ENCODE peak calls at places on chromosomes 4 and X, in nine cellular contexts. One of them, this sample, is unnamed.
A peak's percentile ranks its signal among the peaks of the same experiment; 100 is the strongest.

GRCh38 chr4:159290321-159291030 is 187.6 kb downstream of the RAPGEF2 start:
- DNase-seq in T-cell: no peak
- DNase-seq in left colon: no peak
- DNase-seq in A172: peak; percentile 25
- DNase-seq in heart right ventricle: no peak
- DNase-seq in Right ventricle myocardium superior: no peak
- DNase-seq in fibroblast of lung: peak; percentile 75
- DNase-seq in effector memory CD8-positive, alpha-beta T cell: no peak
- DNase-seq in LHCN-M2: peak; percentile 31
- DNase-seq in this sample: no peak

GRCh38 chr4:83118869-83119268 is 4.3 kb upstream of the PLAC8 start:
- DNase-seq in T-cell: no peak
- DNase-seq in left colon: no peak
- DNase-seq in A172: no peak
- DNase-seq in heart right ventricle: no peak
- DNase-seq in Right ventricle myocardium superior: no peak
- DNase-seq in fibroblast of lung: no peak
- DNase-seq in effector memory CD8-positive, alpha-beta T cell: no peak
- DNase-seq in LHCN-M2: no peak
- DNase-seq in this sample: no peak

GRCh38 chrX:11470231-11470630 is 177.0 kb downstream of the AMELX start:
- DNase-seq in T-cell: no peak
- DNase-seq in left colon: no peak
- DNase-seq in A172: peak; percentile 48
- DNase-seq in heart right ventricle: no peak
- DNase-seq in Right ventricle myocardium superior: no peak
- DNase-seq in fibroblast of lung: peak; percentile 94
- DNase-seq in effector memory CD8-positive, alpha-beta T cell: no peak
- DNase-seq in LHCN-M2: peak; percentile 61
- DNase-seq in this sample: peak; percentile 29

GRCh38 chrX:44223150-44223549 is 120.3 kb downstream of the EFHC2 start:
- DNase-seq in T-cell: no peak
- DNase-seq in left colon: peak; percentile 25
- DNase-seq in A172: peak; percentile 64
- DNase-seq in heart right ventricle: no peak
- DNase-seq in Right ventricle myocardium superior: no peak
- DNase-seq in fibroblast of lung: peak; percentile 77
- DNase-seq in effector memory CD8-positive, alpha-beta T cell: no peak
- DNase-seq in LHCN-M2: peak; percentile 74
- DNase-seq in this sample: no peak

GRCh38 chrX:97057349-97057909 is 173.7 kb downstream of the RPA4 start:
- DNase-seq in T-cell: no peak
- DNase-seq in left colon: no peak
- DNase-seq in A172: no peak
- DNase-seq in heart right ventricle: no peak
- DNase-seq in Right ventricle myocardium superior: no peak
- DNase-seq in fibroblast of lung: peak; percentile 2
- DNase-seq in effector memory CD8-positive, alpha-beta T cell: no peak
- DNase-seq in LHCN-M2: no peak
- DNase-seq in this sample: peak; percentile 89

GRCh38 chr4:182489607-182490006 is 246.4 kb downstream of the TENM3 start:
- DNase-seq in T-cell: no peak
- DNase-seq in left colon: no peak
- DNase-seq in A172: no peak
- DNase-seq in heart right ventricle: no peak
- DNase-seq in Right ventricle myocardium superior: no peak
- DNase-seq in fibroblast of lung: no peak
- DNase-seq in effector memory CD8-positive, alpha-beta T cell: no peak
- DNase-seq in LHCN-M2: no peak
- DNase-seq in this sample: no peak

GRCh38 chr4:76251448-76252270 is at the start of gene FAM47E:
- DNase-seq in T-cell: peak; percentile 9
- DNase-seq in left colon: peak; percentile 85
- DNase-seq in A172: peak; percentile 10
- DNase-seq in heart right ventricle: peak; percentile 72
- DNase-seq in Right ventricle myocardium superior: peak; percentile 85
- DNase-seq in fibroblast of lung: peak; percentile 36
- DNase-seq in effector memory CD8-positive, alpha-beta T cell: peak; percentile 18
- DNase-seq in LHCN-M2: peak; percentile 43
- DNase-seq in this sample: peak; percentile 65

GRCh38 chr4:18012115-18012806 is 9.3 kb downstream of the LCORL start:
- DNase-seq in T-cell: no peak
- DNase-seq in left colon: no peak
- DNase-seq in A172: no peak
- DNase-seq in heart right ventricle: no peak
- DNase-seq in Right ventricle myocardium superior: no peak
- DNase-seq in fibroblast of lung: peak; percentile 7
- DNase-seq in effector memory CD8-positive, alpha-beta T cell: no peak
- DNase-seq in LHCN-M2: no peak
- DNase-seq in this sample: no peak

GRCh38 chr4:112167790-112168189 is 22.5 kb downstream of the FAM241A start:
- DNase-seq in T-cell: peak; percentile 24
- DNase-seq in left colon: no peak
- DNase-seq in A172: no peak
- DNase-seq in heart right ventricle: no peak
- DNase-seq in Right ventricle myocardium superior: no peak
- DNase-seq in fibroblast of lung: peak; percentile 12
- DNase-seq in effector memory CD8-positive, alpha-beta T cell: peak; percentile 19
- DNase-seq in LHCN-M2: peak; percentile 10
- DNase-seq in this sample: no peak

GRCh38 chr4:105147226-105148151 is 813 bp downstream of the TET2 start:
- DNase-seq in T-cell: peak; percentile 7
- DNase-seq in left colon: peak; percentile 30
- DNase-seq in A172: peak; percentile 27
- DNase-seq in heart right ventricle: peak; percentile 27
- DNase-seq in Right ventricle myocardium superior: peak; percentile 42
- DNase-seq in fibroblast of lung: peak; percentile 56
- DNase-seq in effector memory CD8-positive, alpha-beta T cell: peak; percentile 3
- DNase-seq in LHCN-M2: peak; percentile 34
- DNase-seq in this sample: peak; percentile 61

GRCh38 chrX:9291666-9292065 is 173.2 kb upstream of the TBL1X start:
- DNase-seq in T-cell: no peak
- DNase-seq in left colon: no peak
- DNase-seq in A172: no peak
- DNase-seq in heart right ventricle: no peak
- DNase-seq in Right ventricle myocardium superior: no peak
- DNase-seq in fibroblast of lung: no peak
- DNase-seq in effector memory CD8-positive, alpha-beta T cell: no peak
- DNase-seq in LHCN-M2: no peak
- DNase-seq in this sample: peak; percentile 80

GRCh38 chr4:17448689-17449088 is 63.2 kb downstream of the QDPR start:
- DNase-seq in T-cell: no peak
- DNase-seq in left colon: no peak
- DNase-seq in A172: no peak
- DNase-seq in heart right ventricle: no peak
- DNase-seq in Right ventricle myocardium superior: no peak
- DNase-seq in fibroblast of lung: peak; percentile 77
- DNase-seq in effector memory CD8-positive, alpha-beta T cell: no peak
- DNase-seq in LHCN-M2: peak; percentile 72
- DNase-seq in this sample: no peak

GRCh38 chr4:74932832-74933561 is at the start of gene PARM1:
- DNase-seq in T-cell: no peak
- DNase-seq in left colon: peak; percentile 96
- DNase-seq in A172: no peak
- DNase-seq in heart right ventricle: peak; percentile 90
- DNase-seq in Right ventricle myocardium superior: peak; percentile 93
- DNase-seq in fibroblast of lung: peak; percentile 59
- DNase-seq in effector memory CD8-positive, alpha-beta T cell: no peak
- DNase-seq in LHCN-M2: peak; percentile 70
- DNase-seq in this sample: peak; percentile 68

GRCh38 chrX:16601885-16602284 is 48.1 kb upstream of the S100G start:
- DNase-seq in T-cell: no peak
- DNase-seq in left colon: no peak
- DNase-seq in A172: peak; percentile 60
- DNase-seq in heart right ventricle: no peak
- DNase-seq in Right ventricle myocardium superior: no peak
- DNase-seq in fibroblast of lung: no peak
- DNase-seq in effector memory CD8-positive, alpha-beta T cell: no peak
- DNase-seq in LHCN-M2: peak; percentile 43
- DNase-seq in this sample: no peak

GRCh38 chr4:137601924-137602323 is 69.6 kb upstream of the PCDH18 start:
- DNase-seq in T-cell: no peak
- DNase-seq in left colon: no peak
- DNase-seq in A172: no peak
- DNase-seq in heart right ventricle: no peak
- DNase-seq in Right ventricle myocardium superior: no peak
- DNase-seq in fibroblast of lung: peak; percentile 42
- DNase-seq in effector memory CD8-positive, alpha-beta T cell: no peak
- DNase-seq in LHCN-M2: no peak
- DNase-seq in this sample: no peak

GRCh38 chrX:20437678-20438077 is 171.0 kb upstream of the RPS6KA3 start:
- DNase-seq in T-cell: no peak
- DNase-seq in left colon: no peak
- DNase-seq in A172: no peak
- DNase-seq in heart right ventricle: no peak
- DNase-seq in Right ventricle myocardium superior: no peak
- DNase-seq in fibroblast of lung: no peak
- DNase-seq in effector memory CD8-positive, alpha-beta T cell: no peak
- DNase-seq in LHCN-M2: no peak
- DNase-seq in this sample: no peak

This sample was measured in NCI-H1105 treated with DMSO at 0.1 percent for 48 hours.